ENCODE peak calls at places on chromosomes 13 and 19, in seven cellular contexts. One of them, this sample, is unnamed.

GRCh38 chr19:42401365-42402303 is 11.5 kb upstream of the CNFN start:
- DNase-seq in H54: peak; percentile 71
- DNase-seq in NCI-H748 treated with DMSO at 0.1 percent for 48 hours: peak; percentile 72
- DNase-seq in foreskin fibroblast: peak; percentile 66
- DNase-seq in NCI-H524: peak; percentile 76
- DNase-seq in activated T-cell treated with anti-CD3 and anti-CD28 coated beads, Interleukin-2, amount 50 U/mL, for 48 hours: peak; percentile 85
- DNase-seq in lower lobe of right lung: peak; percentile 86
- DNase-seq in this sample: peak; percentile 59

GRCh38 chr13:76791290-76791664 is 94.9 kb downstream of the KCTD12 start:
- DNase-seq in H54: no peak
- DNase-seq in NCI-H748 treated with DMSO at 0.1 percent for 48 hours: no peak
- DNase-seq in foreskin fibroblast: no peak
- DNase-seq in NCI-H524: no peak
- DNase-seq in activated T-cell treated with anti-CD3 and anti-CD28 coated beads, Interleukin-2, amount 50 U/mL, for 48 hours: no peak
- DNase-seq in lower lobe of right lung: no peak
- DNase-seq in this sample: no peak

GRCh38 chr13:113502686-113503085 is 12.2 kb upstream of the DCUN1D2 start:
- DNase-seq in H54: no peak
- DNase-seq in NCI-H748 treated with DMSO at 0.1 percent for 48 hours: no peak
- DNase-seq in foreskin fibroblast: no peak
- DNase-seq in NCI-H524: no peak
- DNase-seq in activated T-cell treated with anti-CD3 and anti-CD28 coated beads, Interleukin-2, amount 50 U/mL, for 48 hours: no peak
- DNase-seq in lower lobe of right lung: no peak
- DNase-seq in this sample: no peak

GRCh38 chr13:27269114-27269665 is 1.4 kb upstream of the RASL11A start:
- DNase-seq in H54: no peak
- DNase-seq in NCI-H748 treated with DMSO at 0.1 percent for 48 hours: no peak
- DNase-seq in foreskin fibroblast: no peak
- DNase-seq in NCI-H524: no peak
- DNase-seq in activated T-cell treated with anti-CD3 and anti-CD28 coated beads, Interleukin-2, amount 50 U/mL, for 48 hours: no peak
- DNase-seq in lower lobe of right lung: no peak
- DNase-seq in this sample: peak; percentile 15

GRCh38 chr19:21848706-21849105 is 12.7 kb upstream of the ZNF43 start:
- DNase-seq in H54: no peak
- DNase-seq in NCI-H748 treated with DMSO at 0.1 percent for 48 hours: no peak
- DNase-seq in foreskin fibroblast: peak; percentile 11
- DNase-seq in NCI-H524: no peak
- DNase-seq in activated T-cell treated with anti-CD3 and anti-CD28 coated beads, Interleukin-2, amount 50 U/mL, for 48 hours: no peak
- DNase-seq in lower lobe of right lung: no peak
- DNase-seq in this sample: peak; percentile 74

GRCh38 chr19:48348039-48348438 is 15.7 kb downstream of the TMEM143 start:
- DNase-seq in H54: no peak
- DNase-seq in NCI-H748 treated with DMSO at 0.1 percent for 48 hours: no peak
- DNase-seq in foreskin fibroblast: no peak
- DNase-seq in NCI-H524: no peak
- DNase-seq in activated T-cell treated with anti-CD3 and anti-CD28 coated beads, Interleukin-2, amount 50 U/mL, for 48 hours: no peak
- DNase-seq in lower lobe of right lung: no peak
- DNase-seq in this sample: no peak

GRCh38 chr19:768424-768823 is 17.5 kb downstream of the MISP start:
- DNase-seq in H54: peak; percentile 62
- DNase-seq in NCI-H748 treated with DMSO at 0.1 percent for 48 hours: no peak
- DNase-seq in foreskin fibroblast: peak; percentile 54
- DNase-seq in NCI-H524: no peak
- DNase-seq in activated T-cell treated with anti-CD3 and anti-CD28 coated beads, Interleukin-2, amount 50 U/mL, for 48 hours: no peak
- DNase-seq in lower lobe of right lung: no peak
- DNase-seq in this sample: peak; percentile 51

GRCh38 chr19:42505066-42505465 is 23.2 kb downstream of the CEACAM1 start:
- DNase-seq in H54: no peak
- DNase-seq in NCI-H748 treated with DMSO at 0.1 percent for 48 hours: no peak
- DNase-seq in foreskin fibroblast: no peak
- DNase-seq in NCI-H524: no peak
- DNase-seq in activated T-cell treated with anti-CD3 and anti-CD28 coated beads, Interleukin-2, amount 50 U/mL, for 48 hours: no peak
- DNase-seq in lower lobe of right lung: no peak
- DNase-seq in this sample: no peak

GRCh38 chr19:9797871-9798270 is 21.0 kb downstream of the FBXL12 start:
- DNase-seq in H54: no peak
- DNase-seq in NCI-H748 treated with DMSO at 0.1 percent for 48 hours: no peak
- DNase-seq in foreskin fibroblast: no peak
- DNase-seq in NCI-H524: no peak
- DNase-seq in activated T-cell treated with anti-CD3 and anti-CD28 coated beads, Interleukin-2, amount 50 U/mL, for 48 hours: no peak
- DNase-seq in lower lobe of right lung: no peak
- DNase-seq in this sample: peak; percentile 38

GRCh38 chr19:6616011-6616410 is 25.1 kb upstream of the CD70 start:
- DNase-seq in H54: no peak
- DNase-seq in NCI-H748 treated with DMSO at 0.1 percent for 48 hours: no peak
- DNase-seq in foreskin fibroblast: no peak
- DNase-seq in NCI-H524: no peak
- DNase-seq in activated T-cell treated with anti-CD3 and anti-CD28 coated beads, Interleukin-2, amount 50 U/mL, for 48 hours: no peak
- DNase-seq in lower lobe of right lung: no peak
- DNase-seq in this sample: no peak

GRCh38 chr19:31334849-31335624 is 14.2 kb downstream of the TSHZ3 start:
- DNase-seq in H54: peak; percentile 46
- DNase-seq in NCI-H748 treated with DMSO at 0.1 percent for 48 hours: no peak
- DNase-seq in foreskin fibroblast: no peak
- DNase-seq in NCI-H524: no peak
- DNase-seq in activated T-cell treated with anti-CD3 and anti-CD28 coated beads, Interleukin-2, amount 50 U/mL, for 48 hours: no peak
- DNase-seq in lower lobe of right lung: no peak
- DNase-seq in this sample: no peak

GRCh38 chr19:46860125-46860845 is 512 bp upstream of the ARHGAP35 start:
- DNase-seq in H54: peak; percentile 69
- DNase-seq in NCI-H748 treated with DMSO at 0.1 percent for 48 hours: peak; percentile 98
- DNase-seq in foreskin fibroblast: peak; percentile 99
- DNase-seq in NCI-H524: peak; percentile 97
- DNase-seq in activated T-cell treated with anti-CD3 and anti-CD28 coated beads, Interleukin-2, amount 50 U/mL, for 48 hours: peak; percentile 97
- DNase-seq in lower lobe of right lung: peak; percentile 98
- DNase-seq in this sample: peak; percentile 99

GRCh38 chr19:45166723-45167252 is 6.0 kb upstream of the NKPD1 start:
- DNase-seq in H54: no peak
- DNase-seq in NCI-H748 treated with DMSO at 0.1 percent for 48 hours: no peak
- DNase-seq in foreskin fibroblast: no peak
- DNase-seq in NCI-H524: no peak
- DNase-seq in activated T-cell treated with anti-CD3 and anti-CD28 coated beads, Interleukin-2, amount 50 U/mL, for 48 hours: no peak
- DNase-seq in lower lobe of right lung: no peak
- DNase-seq in this sample: no peak

GRCh38 chr13:44726777-44727176 is 150.6 kb upstream of the TSC22D1 start:
- DNase-seq in H54: no peak
- DNase-seq in NCI-H748 treated with DMSO at 0.1 percent for 48 hours: no peak
- DNase-seq in foreskin fibroblast: no peak
- DNase-seq in NCI-H524: peak; percentile 61
- DNase-seq in activated T-cell treated with anti-CD3 and anti-CD28 coated beads, Interleukin-2, amount 50 U/mL, for 48 hours: no peak
- DNase-seq in lower lobe of right lung: no peak
- DNase-seq in this sample: peak; percentile 53

GRCh38 chr13:78256479-78256878 is 337.8 kb upstream of the EDNRB start:
- DNase-seq in H54: no peak
- DNase-seq in NCI-H748 treated with DMSO at 0.1 percent for 48 hours: no peak
- DNase-seq in foreskin fibroblast: no peak
- DNase-seq in NCI-H524: no peak
- DNase-seq in activated T-cell treated with anti-CD3 and anti-CD28 coated beads, Interleukin-2, amount 50 U/mL, for 48 hours: no peak
- DNase-seq in lower lobe of right lung: no peak
- DNase-seq in this sample: no peak

GRCh38 chr19:3881272-3882040 is 971 bp downstream of the ATCAY start:
- DNase-seq in H54: no peak
- DNase-seq in NCI-H748 treated with DMSO at 0.1 percent for 48 hours: no peak
- DNase-seq in foreskin fibroblast: no peak
- DNase-seq in NCI-H524: peak; percentile 42
- DNase-seq in activated T-cell treated with anti-CD3 and anti-CD28 coated beads, Interleukin-2, amount 50 U/mL, for 48 hours: no peak
- DNase-seq in lower lobe of right lung: no peak
- DNase-seq in this sample: no peak

GRCh38 chr19:49492573-49493411 is 3.4 kb upstream of the RPS11 start:
- DNase-seq in H54: no peak
- DNase-seq in NCI-H748 treated with DMSO at 0.1 percent for 48 hours: no peak
- DNase-seq in foreskin fibroblast: peak; percentile 44
- DNase-seq in NCI-H524: peak; percentile 56
- DNase-seq in activated T-cell treated with anti-CD3 and anti-CD28 coated beads, Interleukin-2, amount 50 U/mL, for 48 hours: peak; percentile 68
- DNase-seq in lower lobe of right lung: no peak
- DNase-seq in this sample: no peak

This sample was measured in PC-9.